ENCODE peak calls at places on chromosomes 6 and 20, in nine cellular contexts. One of them, this sample, is unnamed.

GRCh38 chr6:56437171-56437900 is 190.0 kb upstream of the COL21A1 start:
- DNase-seq in small intestine: no peak
- DNase-seq in AG08395: no peak
- DNase-seq in neural crest cell: no peak
- DNase-seq in CD8-positive, alpha-beta memory T cell: no peak
- DNase-seq in AML-193: no peak
- DNase-seq in stimulated activated CD4-positive, alpha-beta T cell treated with anti-CD3 and anti-CD28 coated beads, TNF-alpha, amount 100 ng/mL, for 24 hours: no peak
- DNase-seq in HL-60: no peak
- DNase-seq in endodermal cell: no peak
- DNase-seq in this sample: no peak

GRCh38 chr20:47175501-47175900 is 181.0 kb downstream of the ZMYND8 start:
- DNase-seq in stimulated activated CD4-positive, alpha-beta T cell treated with anti-CD3 and anti-CD28 coated beads, TNF-alpha, amount 100 ng/mL, for 24 hours: no peak
- DNase-seq in AML-193: no peak
- DNase-seq in HL-60: no peak
- DNase-seq in neural crest cell: no peak
- DNase-seq in AG08395: no peak
- DNase-seq in small intestine: no peak
- DNase-seq in CD8-positive, alpha-beta memory T cell: no peak
- DNase-seq in endodermal cell: no peak
- DNase-seq in this sample: no peak

GRCh38 chr6:9927271-9927670 is 487.6 kb downstream of the TFAP2A start:
- DNase-seq in endodermal cell: no peak
- DNase-seq in small intestine: no peak
- DNase-seq in stimulated activated CD4-positive, alpha-beta T cell treated with anti-CD3 and anti-CD28 coated beads, TNF-alpha, amount 100 ng/mL, for 24 hours: no peak
- DNase-seq in AG08395: no peak
- DNase-seq in HL-60: no peak
- DNase-seq in AML-193: no peak
- DNase-seq in CD8-positive, alpha-beta memory T cell: no peak
- DNase-seq in neural crest cell: no peak
- DNase-seq in this sample: no peak

GRCh38 chr6:116111552-116112528 is 11.2 kb downstream of the NT5DC1 start:
- DNase-seq in HL-60: peak
- DNase-seq in small intestine: peak
- DNase-seq in CD8-positive, alpha-beta memory T cell: no peak
- DNase-seq in stimulated activated CD4-positive, alpha-beta T cell treated with anti-CD3 and anti-CD28 coated beads, TNF-alpha, amount 100 ng/mL, for 24 hours: no peak
- DNase-seq in endodermal cell: peak
- DNase-seq in neural crest cell: peak
- DNase-seq in AG08395: peak
- DNase-seq in AML-193: peak
- DNase-seq in this sample: peak

GRCh38 chr6:14118091-14118439 is 493 bp downstream of the CD83 start:
- DNase-seq in endodermal cell: no peak
- DNase-seq in CD8-positive, alpha-beta memory T cell: no peak
- DNase-seq in HL-60: no peak
- DNase-seq in neural crest cell: no peak
- DNase-seq in AG08395: no peak
- DNase-seq in small intestine: no peak
- DNase-seq in AML-193: no peak
- DNase-seq in stimulated activated CD4-positive, alpha-beta T cell treated with anti-CD3 and anti-CD28 coated beads, TNF-alpha, amount 100 ng/mL, for 24 hours: no peak
- DNase-seq in this sample: no peak

GRCh38 chr20:13396036-13396435 is 175.0 kb downstream of the ISM1 start:
- DNase-seq in neural crest cell: no peak
- DNase-seq in AML-193: no peak
- DNase-seq in HL-60: no peak
- DNase-seq in AG08395: peak
- DNase-seq in CD8-positive, alpha-beta memory T cell: no peak
- DNase-seq in small intestine: no peak
- DNase-seq in stimulated activated CD4-positive, alpha-beta T cell treated with anti-CD3 and anti-CD28 coated beads, TNF-alpha, amount 100 ng/mL, for 24 hours: no peak
- DNase-seq in endodermal cell: no peak
- DNase-seq in this sample: no peak

GRCh38 chr6:35583893-35584688 is 71.4 kb upstream of the TULP1 start:
- DNase-seq in AML-193: peak
- DNase-seq in neural crest cell: peak
- DNase-seq in stimulated activated CD4-positive, alpha-beta T cell treated with anti-CD3 and anti-CD28 coated beads, TNF-alpha, amount 100 ng/mL, for 24 hours: peak
- DNase-seq in CD8-positive, alpha-beta memory T cell: peak
- DNase-seq in endodermal cell: peak
- DNase-seq in HL-60: no peak
- DNase-seq in AG08395: peak
- DNase-seq in small intestine: peak
- DNase-seq in this sample: peak

GRCh38 chr20:31570021-31570463 is 35.0 kb upstream of the ID1 start:
- DNase-seq in AML-193: no peak
- DNase-seq in AG08395: no peak
- DNase-seq in neural crest cell: no peak
- DNase-seq in CD8-positive, alpha-beta memory T cell: no peak
- DNase-seq in stimulated activated CD4-positive, alpha-beta T cell treated with anti-CD3 and anti-CD28 coated beads, TNF-alpha, amount 100 ng/mL, for 24 hours: no peak
- DNase-seq in small intestine: peak
- DNase-seq in HL-60: no peak
- DNase-seq in endodermal cell: no peak
- DNase-seq in this sample: no peak

GRCh38 chr6:167056370-167056769 is 57.2 kb downstream of the CEP43 start:
- DNase-seq in HL-60: peak
- DNase-seq in endodermal cell: no peak
- DNase-seq in small intestine: peak
- DNase-seq in AG08395: no peak
- DNase-seq in AML-193: peak
- DNase-seq in stimulated activated CD4-positive, alpha-beta T cell treated with anti-CD3 and anti-CD28 coated beads, TNF-alpha, amount 100 ng/mL, for 24 hours: peak
- DNase-seq in CD8-positive, alpha-beta memory T cell: peak
- DNase-seq in neural crest cell: no peak
- DNase-seq in this sample: no peak